ENCODE peak calls at places on chromosomes 3 and 15, in six cellular contexts. B, H, C, W, F and E are unnamed samples.

GRCh38 chr15:42712584-42712983 is 24.3 kb downstream of the CDAN1 start:
- DNase-seq in B (no peak), H (no peak), C (peak), W (no peak), F (no peak), E (no peak)

GRCh38 chr15:79919749-79920511 is 23.1 kb upstream of the MTHFS start:
- DNase-seq in B (no peak), H (no peak), C (no peak), W (no peak), F (no peak), E (no peak)

GRCh38 chr15:45456212-45457106 is 66.1 kb downstream of the SLC30A4 start:
- DNase-seq in B (no peak), H (peak), C (peak), W (peak), F (peak), E (no peak)

GRCh38 chr15:57355259-57355658 is 21.0 kb upstream of the CGNL1 start:
- DNase-seq in B (peak), H (no peak), C (no peak), W (no peak), F (no peak), E (no peak)

GRCh38 chr3:130876594-130876993 is 17.3 kb upstream of the ATP2C1 start:
- DNase-seq in B (no peak), H (no peak), C (no peak), W (no peak), F (no peak), E (no peak)

GRCh38 chr3:116350119-116350733 is 95.1 kb downstream of the LSAMP start:
- DNase-seq in B (no peak), H (no peak), C (no peak), W (no peak), F (no peak), E (no peak)

GRCh38 chr3:57856675-57857074 is 100.6 kb downstream of the SLMAP start:
- DNase-seq in B (no peak), H (no peak), C (no peak), W (no peak), F (no peak), E (no peak)

GRCh38 chr3:51382076-51382745 is 2.9 kb upstream of the MANF start:
- DNase-seq in B (no peak), H (no peak), C (peak), W (no peak), F (no peak), E (no peak)

GRCh38 chr3:49316696-49317457 is 23.0 kb downstream of the USP4 start:
- DNase-seq in B (no peak), H (no peak), C (no peak), W (no peak), F (no peak), E (no peak)

GRCh38 chr15:101156509-101157159 is 95.2 kb downstream of the CHSY1 start:
- DNase-seq in B (no peak), H (peak), C (no peak), W (no peak), F (peak), E (no peak)